ENCODE peak calls at places on chromosome 20, in ten cellular contexts. R is cardiac fibroblast; X is IMR-90; A is AG10803; Z is uterus; E is psoas muscle; D is SK-N-MC; I is gastrocnemius medialis; B is right cardiac atrium; H is CD8-positive, alpha-beta T cell. N is an unnamed sample.

GRCh38 chr20:676967-677366 is 1.4 kb upstream of the SCRT2 start:
- DNase-seq in E (no peak), D (no peak), X (no peak), A (no peak), R (no peak), I (no peak), H (no peak), Z (no peak), B (no peak), N (no peak)

GRCh38 chr20:10708342-10709185 is 34.8 kb upstream of the JAG1 start:
- DNase-seq in R (peak; percentile 77), B (no peak), Z (no peak), H (no peak), A (peak; percentile 58), E (no peak), X (peak; percentile 85), I (no peak), D (no peak), N (no peak)

GRCh38 chr20:44516491-44516890 is 5.4 kb downstream of the SERINC3 start:
- DNase-seq in I (peak; percentile 35), H (no peak), E (peak; percentile 37), R (no peak), A (peak; percentile 53), D (no peak), Z (no peak), B (peak; percentile 31), X (no peak), N (no peak)

GRCh38 chr20:44309763-44310663 is 989 bp downstream of the FITM2 start:
- DNase-seq in X (peak; percentile 58), A (peak; percentile 70), E (peak; percentile 59), B (peak; percentile 49), H (no peak), D (no peak), Z (peak; percentile 40), R (peak; percentile 81), I (peak; percentile 10), N (no peak)

GRCh38 chr20:44409132-44409600 is 53.7 kb downstream of the HNF4A start:
- DNase-seq in X (peak; percentile 33), E (no peak), D (no peak), H (no peak), A (peak; percentile 71), I (no peak), Z (no peak), B (no peak), R (peak; percentile 50), N (no peak)

GRCh38 chr20:8756410-8756809 is 312.5 kb upstream of the PLCB4 start:
- DNase-seq in R (peak; percentile 53), B (no peak), D (no peak), Z (no peak), X (peak; percentile 96), E (peak; percentile 28), A (peak; percentile 84), I (no peak), H (no peak), N (peak; percentile 68)

GRCh38 chr20:9323622-9324021 is 190.8 kb upstream of the LAMP5 start:
- DNase-seq in E (no peak), B (no peak), A (no peak), D (no peak), I (no peak), X (no peak), Z (no peak), H (no peak), R (peak; percentile 20), N (no peak)

GRCh38 chr20:9458075-9458818 is 56.1 kb upstream of the LAMP5 start:
- DNase-seq in Z (no peak), R (peak; percentile 5), B (no peak), H (no peak), A (peak; percentile 51), E (no peak), D (no peak), I (no peak), X (peak; percentile 20), N (no peak)

GRCh38 chr20:16803965-16804792 is 56.0 kb downstream of the OTOR start:
- DNase-seq in D (peak; percentile 68), Z (no peak), E (peak; percentile 39), H (peak; percentile 23), I (no peak), X (peak; percentile 48), B (peak; percentile 27), R (peak; percentile 53), A (peak; percentile 55), N (peak; percentile 6)

GRCh38 chr20:57909763-57910331 is 200.0 kb upstream of the PMEPA1 start:
- DNase-seq in D (no peak), Z (no peak), E (no peak), X (no peak), B (no peak), R (no peak), A (no peak), H (no peak), I (no peak), N (no peak)

GRCh38 chr20:57905448-57905847 is 195.6 kb upstream of the PMEPA1 start:
- DNase-seq in H (no peak), B (no peak), R (no peak), A (no peak), Z (no peak), X (no peak), D (no peak), E (no peak), I (no peak), N (no peak)

GRCh38 chr20:57908691-57909090 is 198.9 kb upstream of the PMEPA1 start:
- DNase-seq in X (no peak), B (no peak), I (no peak), H (no peak), D (no peak), A (no peak), Z (no peak), E (no peak), R (no peak), N (no peak)

GRCh38 chr20:57908226-57908625 is 198.4 kb upstream of the PMEPA1 start:
- DNase-seq in R (no peak), H (no peak), Z (no peak), I (no peak), A (no peak), D (no peak), B (no peak), X (no peak), E (no peak), N (no peak)

DNA sequence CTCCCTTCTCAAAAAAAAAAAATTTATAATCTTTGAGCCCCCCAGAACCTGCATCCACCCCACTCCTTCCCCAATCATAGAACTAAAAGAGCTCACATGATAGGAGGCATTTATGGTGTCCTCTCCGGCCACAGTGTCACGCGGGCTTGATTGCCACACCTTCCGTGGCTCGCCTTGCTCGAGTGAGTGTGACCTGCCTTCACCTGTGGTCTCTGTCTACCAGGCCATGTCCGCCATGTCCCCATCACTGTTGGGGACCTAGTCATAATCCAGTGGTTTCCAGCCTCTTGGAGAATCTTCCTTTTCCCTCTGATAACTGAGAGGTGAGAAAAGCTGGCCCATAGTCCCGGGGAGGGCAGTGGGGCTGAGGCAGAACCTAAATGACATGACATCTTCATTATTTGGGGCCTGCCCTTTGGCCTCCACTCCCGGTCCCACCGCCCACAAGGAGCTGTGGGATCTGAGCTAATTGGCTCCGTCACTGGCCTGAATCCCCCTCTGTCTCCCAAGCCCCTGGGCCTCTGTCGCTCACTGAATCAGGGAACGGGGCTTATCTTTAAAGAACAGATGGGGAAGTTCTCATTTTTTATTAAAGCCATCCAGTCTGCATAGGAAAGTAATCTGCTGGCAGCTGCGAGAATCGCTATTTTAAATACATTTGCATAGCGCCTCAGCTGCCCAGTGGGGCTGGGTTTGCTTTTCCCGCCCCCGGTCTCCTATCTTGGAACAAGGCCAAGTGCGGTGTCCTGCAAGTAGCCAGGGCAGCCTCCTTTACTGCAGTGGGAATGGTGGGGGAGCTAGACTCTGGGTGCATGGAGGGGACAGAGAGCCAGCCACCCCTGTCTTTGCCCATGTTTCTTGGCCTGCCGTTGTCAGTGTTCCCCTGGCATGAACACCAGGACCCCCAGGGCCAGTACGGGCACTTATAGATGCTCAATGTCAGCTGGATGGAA is 197.6 kb upstream of the PMEPA1 start:
- DNase-seq in Z (no peak), X (no peak), R (no peak), H (no peak), B (no peak), D (no peak), I (no peak), A (no peak), E (no peak), N (no peak)
- H3K4me3 ChIP-seq in Z (no peak overlapping the region), X (no peak overlapping the region), R (no peak overlapping the region), H (no peak overlapping the region), B (no peak overlapping the region), D (no peak overlapping the region), I (no peak overlapping the region), A (no peak overlapping the region), E (no peak overlapping the region), N (no peak overlapping the region)

GRCh38 chr20:38387953-38388352 is 41.7 kb downstream of the LBP start:
- DNase-seq in D (no peak), Z (no peak), A (no peak), R (no peak), H (no peak), E (no peak), X (no peak), B (no peak), I (no peak), N (no peak)
- H3K4me3 ChIP-seq in D (no peak overlapping the region), Z (no peak overlapping the region), A (no peak overlapping the region), R (no peak overlapping the region), H (no peak overlapping the region), E (no peak overlapping the region), X (no peak overlapping the region), B (no peak overlapping the region), I (no peak overlapping the region), N (no peak overlapping the region)

GRCh38 chr20:19348582-19348981 is 136.1 kb downstream of the SLC24A3 start:
- DNase-seq in D (no peak), H (no peak), A (no peak), X (no peak), R (no peak), Z (no peak), I (no peak), B (no peak), E (no peak), N (no peak)
- H3K4me3 ChIP-seq in D (no peak overlapping the region), H (no peak overlapping the region), A (no peak overlapping the region), X (no peak overlapping the region), R (no peak overlapping the region), Z (no peak overlapping the region), I (no peak overlapping the region), B (no peak overlapping the region), E (no peak overlapping the region), N (no peak overlapping the region)

GRCh38 chr20:4924032-4924431 is 77.3 kb downstream of the SLC23A2 start:
- DNase-seq in A (no peak), X (no peak), B (no peak), E (no peak), I (no peak), Z (no peak), D (no peak), H (no peak), R (no peak), N (no peak)

GRCh38 chr20:4920655-4921054 is 80.7 kb downstream of the SLC23A2 start:
- DNase-seq in E (no peak), D (no peak), B (no peak), X (no peak), R (no peak), A (no peak), H (no peak), Z (no peak), I (no peak), N (no peak)

GRCh38 chr20:4919047-4919704 is 82.1 kb downstream of the SLC23A2 start:
- DNase-seq in B (no peak), X (no peak), I (no peak), H (no peak), A (no peak), E (no peak), Z (no peak), R (no peak), D (no peak), N (no peak)

GRCh38 chr20:4920131-4920530 is 81.2 kb downstream of the SLC23A2 start:
- DNase-seq in E (no peak), A (peak; percentile 16), B (no peak), X (no peak), R (no peak), D (no peak), H (no peak), I (no peak), Z (no peak), N (no peak)

GRCh38 chr20:4922186-4922585 is 79.1 kb downstream of the SLC23A2 start:
- DNase-seq in A (no peak), I (no peak), Z (no peak), X (no peak), B (no peak), R (no peak), H (no peak), D (no peak), E (no peak), N (no peak)
- H3K4me3 ChIP-seq in A (no peak overlapping the region), I (no peak overlapping the region), Z (no peak overlapping the region), X (no peak overlapping the region), B (no peak overlapping the region), R (no peak overlapping the region), H (no peak overlapping the region), D (no peak overlapping the region), E (no peak overlapping the region), N (no peak overlapping the region)